ENCODE peak calls at places on chromosome 9, in nine cellular contexts. U is left ventricle myocardium superior; Y is stimulated activated CD4-positive, alpha-beta T cell treated with anti-CD3 and anti-CD28 coated beads, Interleukin-12 subunit alpha, Interleukin-12 subunit beta, amount 100 ng/mL, for 4 hours; S is fibroblast of lung; D is epithelial cell of esophagus; N is NCI-H1436; O is fibroblast of gingiva; F is dorsolateral prefrontal cortex; R is GM04504. Z is an unnamed sample.

GRCh38 chr9:27194401-27195091 is 85.5 kb downstream of the TEK start:
- DNase-seq in U (no peak), Y (no peak), S (peak; percentile 89), D (peak; percentile 71), N (no peak), O (peak; percentile 3), F (no peak), R (peak; percentile 42), Z (no peak)

GRCh38 chr9:87285183-87285582 is 212.5 kb upstream of the DAPK1 start:
- DNase-seq in U (no peak), Y (no peak), S (peak; percentile 38), D (no peak), N (no peak), O (no peak), F (no peak), R (no peak), Z (no peak)

GRCh38 chr9:126853667-126854066 is 6.8 kb upstream of the ZBTB34 start:
- DNase-seq in U (no peak), Y (no peak), S (peak; percentile 51), D (peak; percentile 79), N (no peak), O (peak; percentile 16), F (no peak), R (no peak), Z (no peak)

GRCh38 chr9:115157245-115157674 is 39.3 kb upstream of the TNC start:
- DNase-seq in U (no peak), Y (no peak), S (peak; percentile 89), D (peak; percentile 87), N (no peak), O (peak; percentile 72), F (no peak), R (peak; percentile 58), Z (no peak)

GRCh38 chr9:128921881-128922763 is 1.3 kb downstream of the PHYHD1 start:
- DNase-seq in U (peak; percentile 76), Y (no peak), S (peak; percentile 33), D (no peak), N (no peak), O (peak; percentile 39), F (no peak), R (no peak), Z (peak; percentile 88)

GRCh38 chr9:35757527-35758275 is 3.6 kb upstream of the MSMP start:
- DNase-seq in U (no peak), Y (no peak), S (no peak), D (no peak), N (no peak), O (peak; percentile 19), F (peak; percentile 43), R (no peak), Z (no peak)

GRCh38 chr9:77019010-77019809 is at the start of gene FOXB2:
- DNase-seq in U (no peak), Y (no peak), S (no peak), D (no peak), N (no peak), O (no peak), F (no peak), R (no peak), Z (no peak)

GRCh38 chr9:111399772-111400563 is 69.9 kb upstream of the OR2K2 start:
- DNase-seq in U (no peak), Y (no peak), S (no peak), D (peak; percentile 79), N (no peak), O (peak; percentile 38), F (no peak), R (no peak), Z (no peak)

GRCh38 chr9:134966697-134967546 is 49.2 kb upstream of the FCN1 start:
- DNase-seq in U (no peak), Y (no peak), S (no peak), D (no peak), N (no peak), O (no peak), F (no peak), R (no peak), Z (peak; percentile 65)

GRCh38 chr9:90046317-90046861 is 441.6 kb downstream of the GADD45G start:
- DNase-seq in U (no peak), Y (peak; percentile 9), S (no peak), D (no peak), N (no peak), O (no peak), F (no peak), R (no peak), Z (no peak)

GRCh38 chr9:14097215-14097614 is 216.7 kb downstream of the NFIB start:
- DNase-seq in U (no peak), Y (no peak), S (peak; percentile 83), D (peak; percentile 43), N (no peak), O (no peak), F (no peak), R (no peak), Z (no peak)

GRCh38 chr9:19198406-19198805 is 32.1 kb upstream of the DENND4C start:
- DNase-seq in U (no peak), Y (no peak), S (no peak), D (no peak), N (no peak), O (no peak), F (no peak), R (no peak), Z (no peak)

GRCh38 chr9:110027624-110028023 is 180.3 kb downstream of the C9orf152 start:
- DNase-seq in U (no peak), Y (no peak), S (peak; percentile 85), D (no peak), N (no peak), O (peak; percentile 87), F (no peak), R (no peak), Z (no peak)

GRCh38 chr9:93829271-93830223 is 125.6 kb downstream of the BARX1 start:
- DNase-seq in U (no peak), Y (no peak), S (no peak), D (no peak), N (no peak), O (no peak), F (no peak), R (no peak), Z (no peak)

GRCh38 chr9:86275962-86276361 is 6.4 kb downstream of the ISCA1 start:
- DNase-seq in U (no peak), Y (no peak), S (no peak), D (peak; percentile 10), N (no peak), O (no peak), F (no peak), R (no peak), Z (no peak)

GRCh38 chr9:136235709-136236455 is 9.7 kb downstream of the QSOX2 start:
- DNase-seq in U (no peak), Y (no peak), S (no peak), D (no peak), N (no peak), O (no peak), F (no peak), R (no peak), Z (no peak)

GRCh38 chr9:137694962-137695875 is 76.4 kb downstream of the EHMT1 start:
- DNase-seq in U (peak; percentile 69), Y (no peak), S (no peak), D (no peak), N (no peak), O (peak; percentile 27), F (peak; percentile 53), R (no peak), Z (no peak)

GRCh38 chr9:88266416-88266815 is 121.8 kb upstream of the SPIN1 start:
- DNase-seq in U (no peak), Y (no peak), S (peak; percentile 52), D (peak; percentile 83), N (no peak), O (no peak), F (no peak), R (no peak), Z (no peak)

GRCh38 chr9:113588242-113588810 is 124.8 kb downstream of the RGS3 start:
- DNase-seq in U (peak; percentile 29), Y (no peak), S (no peak), D (no peak), N (no peak), O (no peak), F (no peak), R (no peak), Z (peak; percentile 53)

GRCh38 chr9:120368799-120369198 is 211.2 kb downstream of the CDK5RAP2 start:
- DNase-seq in U (no peak), Y (no peak), S (no peak), D (no peak), N (no peak), O (no peak), F (no peak), R (no peak), Z (no peak)

GRCh38 chr9:122642226-122642625 is 15.2 kb downstream of the OR1B1 start:
- DNase-seq in U (no peak), Y (no peak), S (peak; percentile 0), D (peak; percentile 43), N (no peak), O (no peak), F (no peak), R (no peak), Z (no peak)

Z was measured in kidney.